ENCODE peak calls at places on chromosome 20, in four cellular contexts. K, W, G and X are unnamed samples.

GRCh38 chr20:35093245-35093884 is 758 bp upstream of the TRPC4AP start:
- DNase-seq in K (no peak), W (no peak), G (no peak), X (no peak)

GRCh38 chr20:34111057-34111711 is 859 bp downstream of the EIF2S2 start:
- DNase-seq in K (no peak), W (no peak), G (no peak), X (no peak)

GRCh38 chr20:54025166-54025835 is 45.1 kb downstream of the BCAS1 start:
- DNase-seq in K (no peak), W (no peak), G (no peak), X (peak)

GRCh38 chr20:41905186-41905585 is 287.0 kb upstream of the CHD6 start:
- DNase-seq in K (no peak), W (no peak), G (no peak), X (no peak)

GRCh38 chr20:2403291-2404052 is 22.8 kb downstream of the TGM6 start:
- DNase-seq in K (no peak), W (no peak), G (no peak), X (no peak)

GRCh38 chr20:11718474-11719094 is 199.1 kb upstream of the BTBD3 start:
- DNase-seq in K (no peak), W (peak), G (no peak), X (no peak)

GRCh38 chr20:31908424-31908823 is 38.0 kb downstream of the TTLL9 start:
- DNase-seq in K (no peak), W (no peak), G (no peak), X (no peak)

GRCh38 chr20:36677422-36677771 is 31.4 kb upstream of the SLA2 start:
- DNase-seq in K (no peak), W (no peak), G (no peak), X (no peak)

GRCh38 chr20:48026981-48027592 is 241.8 kb upstream of the SULF2 start:
- DNase-seq in K (no peak), W (no peak), G (no peak), X (no peak)

GRCh38 chr20:11379257-11380011 is 538.3 kb upstream of the BTBD3 start:
- DNase-seq in K (peak), W (peak), G (no peak), X (peak)

GRCh38 chr20:31260326-31260932 is 3.0 kb downstream of the DEFB115 start:
- DNase-seq in K (peak), W (no peak), G (no peak), X (peak)

GRCh38 chr20:47360207-47360488 is 3.6 kb upstream of the ZMYND8 start:
- DNase-seq in K (peak), W (no peak), G (no peak), X (no peak)

GRCh38 chr20:6855806-6856205 is 88.3 kb downstream of the BMP2 start:
- DNase-seq in K (no peak), W (no peak), G (no peak), X (no peak)

GRCh38 chr20:59320850-59321631 is 20.6 kb downstream of the EDN3 start:
- DNase-seq in K (no peak), W (no peak), G (no peak), X (no peak)

GRCh38 chr20:18738055-18738454 is 75.5 kb upstream of the SCP2D1 start:
- DNase-seq in K (no peak), W (no peak), G (no peak), X (no peak)

GRCh38 chr20:62409935-62410741 is 3.1 kb upstream of the CABLES2 start:
- DNase-seq in K (peak), W (no peak), G (no peak), X (no peak)

GRCh38 chr20:18004389-18005031 is 35.7 kb downstream of the MGME1 start:
- DNase-seq in K (peak), W (no peak), G (no peak), X (no peak)

GRCh38 chr20:8454137-8454712 is 322.2 kb downstream of the PLCB1 start:
- DNase-seq in K (peak), W (no peak), G (peak), X (peak)

GRCh38 chr20:41218466-41218865 is 81.1 kb downstream of the PLCG1 start:
- DNase-seq in K (no peak), W (no peak), G (no peak), X (no peak)

GRCh38 chr20:60057123-60057865 is 99.1 kb downstream of the CDH26 start:
- DNase-seq in K (peak), W (peak), G (peak), X (peak)

GRCh38 chr20:49951160-49951559 is 15.0 kb downstream of the RNF114 start:
- DNase-seq in K (no peak), W (no peak), G (no peak), X (no peak)

GRCh38 chr20:11755071-11755881 is 162.4 kb upstream of the BTBD3 start:
- DNase-seq in K (no peak), W (no peak), G (no peak), X (no peak)

GRCh38 chr20:22005535-22005934 is 300.1 kb downstream of the PAX1 start:
- DNase-seq in K (no peak), W (no peak), G (no peak), X (no peak)

GRCh38 chr20:38156280-38156679 is 8.8 kb downstream of the TGM2 start:
- DNase-seq in K (no peak), W (no peak), G (no peak), X (no peak)

GRCh38 chr20:8221887-8222419 is 89.9 kb downstream of the PLCB1 start:
- DNase-seq in K (no peak), W (no peak), G (no peak), X (no peak)

GRCh38 chr20:41169184-41169690 is 31.9 kb downstream of the PLCG1 start:
- DNase-seq in K (no peak), W (no peak), G (no peak), X (no peak)

GRCh38 chr20:50278684-50279531 is 88.3 kb downstream of the CEBPB start:
- DNase-seq in K (peak), W (no peak), G (no peak), X (no peak)

GRCh38 chr20:64142546-64142945 is 21.7 kb upstream of the MYT1 start:
- DNase-seq in K (no peak), W (no peak), G (no peak), X (no peak)

GRCh38 chr20:47674686-47675085 is 110.6 kb downstream of the SULF2 start:
- DNase-seq in K (no peak), W (no peak), G (no peak), X (no peak)

GRCh38 chr20:20463933-20464374 is 96.0 kb downstream of the INSM1 start:
- DNase-seq in K (no peak), W (peak), G (peak), X (peak)

GRCh38 chr20:11754451-11754850 is 163.2 kb upstream of the BTBD3 start:
- DNase-seq in K (no peak), W (no peak), G (no peak), X (no peak)

GRCh38 chr20:43040427-43040826 is 149.3 kb downstream of the PTPRT start:
- DNase-seq in K (peak), W (no peak), G (no peak), X (peak)

GRCh38 chr20:43032459-43032858 is 157.2 kb downstream of the PTPRT start:
- DNase-seq in K (no peak), W (no peak), G (no peak), X (peak)

GRCh38 chr20:43029161-43029560 is 160.5 kb downstream of the PTPRT start:
- DNase-seq in K (no peak), W (no peak), G (no peak), X (no peak)

GRCh38 chr20:43037605-43038309 is 151.9 kb downstream of the PTPRT start:
- DNase-seq in K (no peak), W (no peak), G (no peak), X (no peak)

GRCh38 chr20:43034981-43035724 is 154.6 kb downstream of the PTPRT start:
- DNase-seq in K (no peak), W (no peak), G (no peak), X (no peak)
- TF ChIP-seq YY1 in K (no peak), W (no peak), G (no peak), X (no peak)

DNA sequence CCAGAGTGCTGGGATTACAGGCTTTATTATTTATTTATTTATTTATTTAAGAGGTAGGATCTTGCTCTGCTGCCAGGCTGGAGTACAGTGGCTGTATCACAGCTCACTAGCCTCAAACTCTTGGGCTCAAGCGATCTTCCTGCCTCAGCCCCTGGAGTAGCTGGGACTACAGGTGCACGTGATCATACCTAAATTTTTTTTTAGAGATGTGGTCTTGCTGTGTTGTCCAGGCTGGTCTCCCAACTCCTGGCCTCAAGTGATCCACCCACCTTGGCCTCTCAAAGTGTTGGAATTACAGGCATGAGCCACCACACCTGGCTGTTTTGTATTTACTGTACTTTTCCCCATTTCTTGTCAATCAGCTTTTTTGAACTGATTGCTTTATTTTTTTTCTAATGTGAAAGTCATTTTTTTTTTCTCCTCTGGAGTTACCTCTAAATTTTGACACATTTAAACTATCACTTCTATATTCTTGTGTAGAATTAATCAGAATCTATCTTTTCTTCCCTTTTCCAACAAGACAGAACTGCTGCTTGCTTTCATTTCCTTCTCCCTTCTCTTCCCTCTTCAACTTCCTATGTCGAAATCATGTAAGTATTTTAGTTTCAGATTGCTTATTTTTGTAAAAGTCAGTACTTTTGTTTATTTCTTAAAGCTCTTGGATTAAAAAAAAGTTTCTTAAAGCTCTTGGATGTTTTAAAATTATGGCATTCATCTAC is 12.0 kb downstream of the PANK2 start:
- DNase-seq in K (no peak), W (no peak), G (no peak), X (no peak)
- TF ChIP-seq ZNF274 in K (no peak), W (no peak), G (no peak), X (no peak)

DNA sequence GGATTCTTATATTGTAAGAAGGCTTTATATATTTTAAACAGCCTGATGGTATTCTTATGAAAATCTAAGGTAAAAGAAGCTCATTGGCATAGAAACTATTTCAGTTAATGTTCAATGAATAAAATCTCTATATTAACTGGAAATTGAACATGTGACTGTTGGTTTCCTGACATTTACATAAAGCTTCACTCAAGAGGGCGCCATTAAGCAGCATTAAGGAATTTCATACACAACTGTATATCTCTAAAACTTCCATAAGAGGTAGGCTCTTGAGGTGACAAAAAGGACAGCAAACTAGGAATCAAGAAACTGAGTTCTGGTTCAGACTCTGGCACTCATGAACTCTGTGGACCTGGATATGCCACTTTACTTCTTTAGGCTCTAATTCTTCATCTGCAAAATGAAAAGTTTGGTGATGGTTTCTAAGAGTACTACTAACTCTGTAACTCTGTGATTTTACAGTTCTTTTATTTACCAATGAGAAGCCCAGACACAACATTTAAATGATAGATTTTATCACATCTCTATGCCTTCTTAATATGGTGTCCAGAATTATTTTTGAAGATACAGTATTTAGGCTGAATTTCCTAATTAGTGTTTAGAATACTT is 147.5 kb downstream of the FLRT3 start:
- DNase-seq in K (peak), W (no peak), G (no peak), X (no peak)
- TF ChIP-seq SUZ12 in K (no peak), W (no peak), G (no peak), X (no peak)

DNA sequence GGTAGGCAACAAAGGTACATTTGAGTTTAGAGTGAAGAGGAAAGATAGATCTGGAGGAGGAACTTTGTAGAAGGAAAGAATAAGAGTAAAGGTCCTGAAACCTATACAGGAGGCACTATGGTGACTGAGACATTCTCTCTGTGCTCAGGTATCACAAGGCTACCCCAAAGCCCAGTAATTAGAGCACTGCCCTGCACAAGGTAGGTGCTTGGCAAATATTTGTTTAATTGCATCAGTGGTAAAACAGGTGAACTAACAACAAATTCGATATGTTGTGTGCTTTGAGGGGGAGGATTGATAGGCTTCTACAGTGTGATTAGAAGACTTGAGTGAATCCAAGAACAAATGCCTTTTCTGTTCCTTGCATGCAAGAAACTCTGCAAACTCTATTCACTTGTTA is 6.8 kb upstream of the TSHZ2 start:
- DNase-seq in K (no peak), W (no peak), G (no peak), X (no peak)
- TF ChIP-seq YY1 in K (no peak), W (no peak), G (no peak), X (no peak)

DNA sequence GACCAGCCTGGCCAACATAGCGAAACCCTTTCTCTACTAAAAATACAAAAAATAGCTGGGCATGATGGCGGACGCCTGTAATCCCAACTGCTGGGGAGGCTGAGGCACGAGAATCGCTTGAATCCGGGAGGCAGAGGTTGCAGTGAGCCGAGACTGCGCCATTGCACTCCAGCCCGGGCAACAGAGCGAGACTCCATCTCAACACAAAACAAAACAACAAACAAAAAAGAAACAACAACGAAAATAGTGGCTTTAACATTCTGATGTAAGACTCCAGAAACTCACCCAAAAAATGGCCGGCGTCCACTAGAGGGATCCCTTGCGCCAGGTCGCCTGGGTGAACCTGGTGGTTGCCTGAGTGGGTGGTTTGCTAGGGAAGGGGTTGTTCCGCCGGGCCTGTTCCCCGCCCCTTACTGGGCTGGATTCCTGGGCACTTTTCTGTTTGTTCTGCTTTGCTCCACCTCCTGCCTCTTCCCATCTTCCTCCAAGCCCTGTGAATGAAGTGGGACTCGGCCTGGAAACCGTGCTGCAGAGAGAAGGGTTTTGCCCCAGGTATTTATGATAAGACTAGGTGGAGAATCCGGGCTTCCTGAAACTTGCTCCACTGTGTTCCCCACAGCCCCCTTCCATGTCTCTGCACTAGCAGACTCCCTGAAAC is 1.5 kb downstream of the PABPC1L start:
- DNase-seq in K (peak), W (peak), G (no peak), X (peak)
- TF ChIP-seq ZNF274 in K (peak), W (no peak), G (no peak), X (no peak)